ENCODE peak calls at places on chromosomes 4 and X, in four cellular contexts. One of them, this sample, is unnamed.

GRCh38 chr4:147724468-147725201 is 7.3 kb upstream of the ARHGAP10 start:
- DNase-seq in upper lobe of right lung: no peak
- DNase-seq in stimulated activated CD8-positive, alpha-beta memory T cell treated with anti-CD3 and anti-CD28 coated beads, Interleukin-4, amount 100 ng/mL, for 1 hour: no peak
- DNase-seq in stimulated activated CD4-positive, alpha-beta T cell treated with anti-CD3 and anti-CD28 coated beads, Interleukin-15, amount 100 ng/mL, for 1 hour: no peak
- DNase-seq in this sample: no peak

GRCh38 chrX:19514791-19515614 is at the start of gene MAP3K15:
- DNase-seq in stimulated activated CD8-positive, alpha-beta memory T cell treated with anti-CD3 and anti-CD28 coated beads, Interleukin-4, amount 100 ng/mL, for 1 hour: no peak
- DNase-seq in stimulated activated CD4-positive, alpha-beta T cell treated with anti-CD3 and anti-CD28 coated beads, Interleukin-15, amount 100 ng/mL, for 1 hour: no peak
- DNase-seq in upper lobe of right lung: peak; percentile 72
- DNase-seq in this sample: no peak

GRCh38 chr4:52863324-52863723 is 1.2 kb downstream of the RASL11B start:
- DNase-seq in upper lobe of right lung: no peak
- DNase-seq in stimulated activated CD4-positive, alpha-beta T cell treated with anti-CD3 and anti-CD28 coated beads, Interleukin-15, amount 100 ng/mL, for 1 hour: no peak
- DNase-seq in stimulated activated CD8-positive, alpha-beta memory T cell treated with anti-CD3 and anti-CD28 coated beads, Interleukin-4, amount 100 ng/mL, for 1 hour: no peak
- DNase-seq in this sample: no peak

GRCh38 chrX:154019633-154020499 is at the start of gene IRAK1:
- DNase-seq in upper lobe of right lung: peak; percentile 85
- DNase-seq in stimulated activated CD4-positive, alpha-beta T cell treated with anti-CD3 and anti-CD28 coated beads, Interleukin-15, amount 100 ng/mL, for 1 hour: peak; percentile 23
- DNase-seq in stimulated activated CD8-positive, alpha-beta memory T cell treated with anti-CD3 and anti-CD28 coated beads, Interleukin-4, amount 100 ng/mL, for 1 hour: no peak
- DNase-seq in this sample: peak; percentile 49

GRCh38 chr4:101349346-101350064 is 2.2 kb upstream of the PPP3CA start:
- DNase-seq in upper lobe of right lung: peak; percentile 78
- DNase-seq in stimulated activated CD4-positive, alpha-beta T cell treated with anti-CD3 and anti-CD28 coated beads, Interleukin-15, amount 100 ng/mL, for 1 hour: no peak
- DNase-seq in stimulated activated CD8-positive, alpha-beta memory T cell treated with anti-CD3 and anti-CD28 coated beads, Interleukin-4, amount 100 ng/mL, for 1 hour: no peak
- DNase-seq in this sample: no peak

GRCh38 chr4:24913099-24913445 is 230 bp upstream of the CCDC149 start:
- DNase-seq in stimulated activated CD4-positive, alpha-beta T cell treated with anti-CD3 and anti-CD28 coated beads, Interleukin-15, amount 100 ng/mL, for 1 hour: no peak
- DNase-seq in stimulated activated CD8-positive, alpha-beta memory T cell treated with anti-CD3 and anti-CD28 coated beads, Interleukin-4, amount 100 ng/mL, for 1 hour: no peak
- DNase-seq in upper lobe of right lung: no peak
- DNase-seq in this sample: no peak

GRCh38 chr4:27019766-27020165 is 159.1 kb downstream of the STIM2 start:
- DNase-seq in stimulated activated CD8-positive, alpha-beta memory T cell treated with anti-CD3 and anti-CD28 coated beads, Interleukin-4, amount 100 ng/mL, for 1 hour: no peak
- DNase-seq in stimulated activated CD4-positive, alpha-beta T cell treated with anti-CD3 and anti-CD28 coated beads, Interleukin-15, amount 100 ng/mL, for 1 hour: no peak
- DNase-seq in upper lobe of right lung: no peak
- DNase-seq in this sample: no peak

GRCh38 chr4:19888587-19888986 is 363.1 kb upstream of the SLIT2 start:
- DNase-seq in stimulated activated CD8-positive, alpha-beta memory T cell treated with anti-CD3 and anti-CD28 coated beads, Interleukin-4, amount 100 ng/mL, for 1 hour: no peak
- DNase-seq in stimulated activated CD4-positive, alpha-beta T cell treated with anti-CD3 and anti-CD28 coated beads, Interleukin-15, amount 100 ng/mL, for 1 hour: no peak
- DNase-seq in upper lobe of right lung: no peak
- DNase-seq in this sample: no peak

GRCh38 chr4:75869100-75869499 is 33.2 kb downstream of the PPEF2 start:
- DNase-seq in upper lobe of right lung: no peak
- DNase-seq in stimulated activated CD4-positive, alpha-beta T cell treated with anti-CD3 and anti-CD28 coated beads, Interleukin-15, amount 100 ng/mL, for 1 hour: no peak
- DNase-seq in stimulated activated CD8-positive, alpha-beta memory T cell treated with anti-CD3 and anti-CD28 coated beads, Interleukin-4, amount 100 ng/mL, for 1 hour: no peak
- DNase-seq in this sample: no peak

GRCh38 chr4:55345980-55346850 is at the start of gene SRD5A3:
- DNase-seq in stimulated activated CD8-positive, alpha-beta memory T cell treated with anti-CD3 and anti-CD28 coated beads, Interleukin-4, amount 100 ng/mL, for 1 hour: peak; percentile 55
- DNase-seq in stimulated activated CD4-positive, alpha-beta T cell treated with anti-CD3 and anti-CD28 coated beads, Interleukin-15, amount 100 ng/mL, for 1 hour: peak; percentile 64
- DNase-seq in upper lobe of right lung: peak; percentile 95
- DNase-seq in this sample: peak; percentile 71

GRCh38 chr4:76872556-76872955 is 25.4 kb downstream of the SOWAHB start:
- DNase-seq in stimulated activated CD4-positive, alpha-beta T cell treated with anti-CD3 and anti-CD28 coated beads, Interleukin-15, amount 100 ng/mL, for 1 hour: no peak
- DNase-seq in upper lobe of right lung: no peak
- DNase-seq in stimulated activated CD8-positive, alpha-beta memory T cell treated with anti-CD3 and anti-CD28 coated beads, Interleukin-4, amount 100 ng/mL, for 1 hour: no peak
- DNase-seq in this sample: no peak

GRCh38 chr4:11625206-11625605 is 196.5 kb upstream of the HS3ST1 start:
- DNase-seq in stimulated activated CD8-positive, alpha-beta memory T cell treated with anti-CD3 and anti-CD28 coated beads, Interleukin-4, amount 100 ng/mL, for 1 hour: no peak
- DNase-seq in stimulated activated CD4-positive, alpha-beta T cell treated with anti-CD3 and anti-CD28 coated beads, Interleukin-15, amount 100 ng/mL, for 1 hour: no peak
- DNase-seq in upper lobe of right lung: no peak
- DNase-seq in this sample: no peak

GRCh38 chr4:1976416-1977352 is 32.1 kb downstream of the NELFA start:
- DNase-seq in stimulated activated CD8-positive, alpha-beta memory T cell treated with anti-CD3 and anti-CD28 coated beads, Interleukin-4, amount 100 ng/mL, for 1 hour: no peak
- DNase-seq in stimulated activated CD4-positive, alpha-beta T cell treated with anti-CD3 and anti-CD28 coated beads, Interleukin-15, amount 100 ng/mL, for 1 hour: no peak
- DNase-seq in upper lobe of right lung: peak; percentile 64
- DNase-seq in this sample: no peak

GRCh38 chr4:42410446-42410845 is 13.2 kb downstream of the SHISA3 start:
- DNase-seq in upper lobe of right lung: no peak
- DNase-seq in stimulated activated CD8-positive, alpha-beta memory T cell treated with anti-CD3 and anti-CD28 coated beads, Interleukin-4, amount 100 ng/mL, for 1 hour: no peak
- DNase-seq in stimulated activated CD4-positive, alpha-beta T cell treated with anti-CD3 and anti-CD28 coated beads, Interleukin-15, amount 100 ng/mL, for 1 hour: no peak
- DNase-seq in this sample: no peak

GRCh38 chrX:8103655-8104054 is 67.4 kb downstream of the VCX2 start:
- DNase-seq in upper lobe of right lung: no peak
- DNase-seq in stimulated activated CD4-positive, alpha-beta T cell treated with anti-CD3 and anti-CD28 coated beads, Interleukin-15, amount 100 ng/mL, for 1 hour: no peak
- DNase-seq in stimulated activated CD8-positive, alpha-beta memory T cell treated with anti-CD3 and anti-CD28 coated beads, Interleukin-4, amount 100 ng/mL, for 1 hour: no peak
- DNase-seq in this sample: no peak

GRCh38 chr4:182288534-182288933 is 45.3 kb downstream of the TENM3 start:
- DNase-seq in stimulated activated CD8-positive, alpha-beta memory T cell treated with anti-CD3 and anti-CD28 coated beads, Interleukin-4, amount 100 ng/mL, for 1 hour: no peak
- DNase-seq in upper lobe of right lung: no peak
- DNase-seq in stimulated activated CD4-positive, alpha-beta T cell treated with anti-CD3 and anti-CD28 coated beads, Interleukin-15, amount 100 ng/mL, for 1 hour: no peak
- DNase-seq in this sample: no peak

GRCh38 chrX:51614353-51614752 is 4.4 kb downstream of the CENPVL3 start:
- DNase-seq in upper lobe of right lung: no peak
- DNase-seq in stimulated activated CD4-positive, alpha-beta T cell treated with anti-CD3 and anti-CD28 coated beads, Interleukin-15, amount 100 ng/mL, for 1 hour: no peak
- DNase-seq in stimulated activated CD8-positive, alpha-beta memory T cell treated with anti-CD3 and anti-CD28 coated beads, Interleukin-4, amount 100 ng/mL, for 1 hour: peak; percentile 0
- DNase-seq in this sample: no peak

GRCh38 chrX:112536544-112536943 is 143.2 kb downstream of the LHFPL1 start:
- DNase-seq in stimulated activated CD4-positive, alpha-beta T cell treated with anti-CD3 and anti-CD28 coated beads, Interleukin-15, amount 100 ng/mL, for 1 hour: no peak
- DNase-seq in upper lobe of right lung: no peak
- DNase-seq in stimulated activated CD8-positive, alpha-beta memory T cell treated with anti-CD3 and anti-CD28 coated beads, Interleukin-4, amount 100 ng/mL, for 1 hour: no peak
- DNase-seq in this sample: no peak

GRCh38 chrX:49844622-49845021 is 15.5 kb downstream of the PAGE4 start:
- DNase-seq in upper lobe of right lung: no peak
- DNase-seq in stimulated activated CD8-positive, alpha-beta memory T cell treated with anti-CD3 and anti-CD28 coated beads, Interleukin-4, amount 100 ng/mL, for 1 hour: no peak
- DNase-seq in stimulated activated CD4-positive, alpha-beta T cell treated with anti-CD3 and anti-CD28 coated beads, Interleukin-15, amount 100 ng/mL, for 1 hour: no peak
- DNase-seq in this sample: no peak

GRCh38 chr4:60579335-60579734 is 620.8 kb upstream of the ADGRL3 start:
- DNase-seq in upper lobe of right lung: no peak
- DNase-seq in stimulated activated CD8-positive, alpha-beta memory T cell treated with anti-CD3 and anti-CD28 coated beads, Interleukin-4, amount 100 ng/mL, for 1 hour: no peak
- DNase-seq in stimulated activated CD4-positive, alpha-beta T cell treated with anti-CD3 and anti-CD28 coated beads, Interleukin-15, amount 100 ng/mL, for 1 hour: no peak
- DNase-seq in this sample: no peak